ENCODE peak calls at places on chromosomes 13 and 19, in four cellular contexts. X, J, D and S are unnamed samples.

GRCh38 chr19:53463263-53463662 is 4.3 kb upstream of the ZNF813 start:
- DNase-seq in X (no peak), J (peak; percentile 60), D (no peak), S (peak; percentile 98)

GRCh38 chr19:30637926-30638325 is 265.7 kb downstream of the ZNF536 start:
- DNase-seq in X (no peak), J (no peak), D (no peak), S (no peak)

GRCh38 chr13:92175330-92175729 is 776.9 kb downstream of the GPC5 start:
- DNase-seq in X (peak; percentile 27), J (peak; percentile 3), D (no peak), S (peak; percentile 67)

GRCh38 chr13:90533866-90534265 is 813.6 kb upstream of the MIR17HG start:
- DNase-seq in X (no peak), J (no peak), D (no peak), S (no peak)

GRCh38 chr19:12703056-12703455 is 6.6 kb upstream of the FBXW9 start:
- DNase-seq in X (peak; percentile 56), J (peak; percentile 84), D (no peak), S (peak; percentile 94)

GRCh38 chr19:3340340-3340739 is 26.0 kb upstream of the NFIC start:
- DNase-seq in X (no peak), J (no peak), D (no peak), S (no peak)

GRCh38 chr13:69796256-69796655 is 311.4 kb upstream of the ATXN8OS start:
- DNase-seq in X (no peak), J (no peak), D (no peak), S (no peak)

GRCh38 chr19:6232567-6232966 is 47.2 kb downstream of the MLLT1 start:
- DNase-seq in X (no peak), J (no peak), D (no peak), S (no peak)

GRCh38 chr13:104106705-104107393 is 1040.6 kb upstream of the SLC10A2 start:
- DNase-seq in X (no peak), J (no peak), D (no peak), S (peak; percentile 28)

GRCh38 chr19:45569619-45570421 is 14.8 kb downstream of the OPA3 start:
- DNase-seq in X (peak; percentile 45), J (peak; percentile 66), D (no peak), S (peak; percentile 88)

GRCh38 chr19:31666126-31666525 is 316.9 kb upstream of the TSHZ3 start:
- DNase-seq in X (no peak), J (no peak), D (no peak), S (no peak)

GRCh38 chr19:36113895-36114762 is 546 bp downstream of the POLR2I start:
- DNase-seq in X (no peak), J (peak; percentile 53), D (no peak), S (peak; percentile 83)

GRCh38 chr19:38095411-38096308 is 128.4 kb downstream of the DPF1 start:
- DNase-seq in X (peak; percentile 46), J (peak; percentile 73), D (peak; percentile 17), S (peak; percentile 92)

GRCh38 chr19:16400911-16401675 is 70.7 kb downstream of the EPS15L1 start:
- DNase-seq in X (no peak), J (no peak), D (no peak), S (no peak)
- TF ChIP-seq JUNB in X (no peak), J (no peak), D (no peak), S (no peak)

GRCh38 chr19:11115895-11116446 is 26.7 kb downstream of the LDLR start:
- DNase-seq in X (no peak), J (peak; percentile 11), D (no peak), S (no peak)
- TF ChIP-seq CREB1 in X (no peak), J (no peak), D (no peak), S (no peak)

DNA sequence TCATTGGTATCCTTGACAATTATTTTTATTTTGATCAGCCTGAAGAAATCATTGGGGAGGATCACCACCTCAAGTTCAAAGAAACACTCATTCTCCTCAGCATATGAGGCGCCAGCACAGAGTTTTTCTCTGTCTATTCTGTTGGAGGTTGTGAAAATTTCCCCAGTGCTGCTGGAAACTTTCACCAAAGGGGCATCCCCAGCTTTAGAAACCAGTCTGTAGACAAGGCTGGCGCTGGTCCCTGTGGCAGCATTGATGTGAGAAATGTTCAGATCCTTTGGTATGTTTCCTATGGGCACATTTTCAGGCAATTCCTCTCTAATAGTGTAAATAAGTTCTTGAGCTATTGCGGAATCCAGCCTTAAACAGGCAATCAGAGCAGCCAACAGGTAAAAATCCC is 2.1 kb downstream of the PCDH9 start:
- DNase-seq in X (no peak), J (no peak), D (no peak), S (no peak)
- H3K4me2 ChIP-seq in X (no peak overlapping the region), J (no peak overlapping the region), D (no peak overlapping the region), S (no peak overlapping the region)

GRCh38 chr13:98783856-98784478 is 31.5 kb upstream of the SLC15A1 start:
- DNase-seq in X (no peak), J (no peak), D (no peak), S (no peak)

GRCh38 chr13:98785968-98786367 is 33.5 kb upstream of the SLC15A1 start:
- DNase-seq in X (no peak), J (no peak), D (no peak), S (no peak)

GRCh38 chr13:98785405-98785804 is 32.9 kb upstream of the SLC15A1 start:
- DNase-seq in X (no peak), J (no peak), D (no peak), S (no peak)

GRCh38 chr13:98782654-98783053 is 30.2 kb upstream of the SLC15A1 start:
- DNase-seq in X (no peak), J (no peak), D (no peak), S (no peak)

GRCh38 chr13:98784666-98785065 is 32.2 kb upstream of the SLC15A1 start:
- DNase-seq in X (no peak), J (no peak), D (no peak), S (no peak)
- TF ChIP-seq JUNB in X (no peak), J (no peak), D (no peak), S (no peak)

GRCh38 chr19:19443902-19444693 is 38.6 kb downstream of the GATAD2A start:
- DNase-seq in X (no peak), J (no peak), D (no peak), S (no peak)

GRCh38 chr19:19445911-19446361 is 40.5 kb downstream of the GATAD2A start:
- DNase-seq in X (no peak), J (no peak), D (no peak), S (no peak)

GRCh38 chr19:19443283-19443682 is 37.8 kb downstream of the GATAD2A start:
- DNase-seq in X (no peak), J (no peak), D (no peak), S (no peak)

GRCh38 chr19:19445288-19445687 is 39.8 kb downstream of the GATAD2A start:
- DNase-seq in X (no peak), J (no peak), D (no peak), S (no peak)

DNA sequence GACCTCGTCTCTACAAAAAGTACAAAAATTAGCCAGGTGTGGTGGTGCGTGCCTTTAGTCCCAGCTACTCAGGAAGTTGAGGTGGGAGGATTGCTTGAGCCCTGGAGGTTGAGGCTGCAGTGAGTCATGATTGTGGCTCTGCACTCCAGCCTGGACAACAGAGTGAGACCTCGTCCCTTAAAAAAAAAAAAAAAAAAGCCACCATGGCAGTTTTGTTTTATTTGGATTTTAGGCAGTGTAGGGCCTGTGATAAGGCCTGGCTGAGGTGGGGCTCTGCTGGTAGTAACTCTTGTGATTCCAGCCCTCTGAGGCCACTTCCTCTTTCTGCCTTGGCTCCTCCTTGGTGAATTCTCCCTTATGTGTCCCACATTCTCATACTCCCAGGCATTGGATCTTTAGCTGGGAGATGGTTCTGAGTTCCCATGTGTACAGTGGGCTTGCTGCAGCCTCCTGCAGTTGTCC is 39.2 kb downstream of the GATAD2A start:
- DNase-seq in X (no peak), J (no peak), D (no peak), S (no peak)
- TF ChIP-seq CREB1 in X (no peak), J (no peak), D (no peak), S (no peak)

DNA sequence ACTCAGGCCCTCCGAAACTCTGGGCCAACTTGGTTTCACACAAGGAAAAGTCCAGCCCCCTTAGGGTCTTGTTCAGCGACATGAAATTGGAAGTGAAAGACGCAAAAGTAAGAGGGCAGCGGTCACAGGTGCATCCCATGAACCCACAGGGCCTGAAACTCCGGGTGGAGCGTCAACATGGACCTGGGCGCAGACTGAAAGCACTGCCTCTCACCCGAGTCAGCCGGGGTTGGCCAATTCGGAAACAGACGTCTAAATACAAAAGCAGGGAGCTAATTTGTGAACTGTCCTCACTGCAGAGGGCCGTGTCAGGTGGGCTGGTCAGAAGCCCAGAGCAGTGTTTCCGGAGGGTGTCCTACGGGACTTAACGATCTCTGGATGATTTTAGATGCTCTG is 26.7 kb downstream of the ADPRHL1 start:
- DNase-seq in X (no peak), J (no peak), D (no peak), S (no peak)
- H3K4me2 ChIP-seq in X (peak overlapping the region; percentile 54), J (no peak overlapping the region), D (no peak overlapping the region), S (no peak overlapping the region)